ENCODE peak calls at places on chromosomes 13 and 19, in eight cellular contexts. X, T, V, C, F, I, N and J are unnamed samples.

GRCh38 chr13:79549355-79550106 is 68.6 kb downstream of the NDFIP2 start:
- DNase-seq in N (no peak), V (no peak), T (no peak), I (no peak), X (no peak), C (no peak), F (peak; percentile 14), J (no peak)

GRCh38 chr13:37539176-37539575 is 59.4 kb downstream of the POSTN start:
- DNase-seq in C (no peak), X (no peak), N (no peak), F (no peak), V (no peak), T (no peak), I (no peak), J (no peak)

GRCh38 chr19:13234518-13234917 is 84.3 kb downstream of the IER2 start:
- DNase-seq in T (peak; percentile 31), C (peak; percentile 41), X (peak; percentile 61), V (peak; percentile 15), N (peak; percentile 71), I (peak; percentile 58), F (peak; percentile 16), J (peak; percentile 38)

GRCh38 chr19:45099465-45100201 is 6.7 kb downstream of the PPP1R37 start:
- DNase-seq in I (no peak), F (no peak), T (no peak), C (no peak), X (no peak), V (no peak), N (no peak), J (no peak)

GRCh38 chr13:35342440-35342839 is 134.0 kb downstream of the MAB21L1 start:
- DNase-seq in F (no peak), V (no peak), C (no peak), N (no peak), X (no peak), T (no peak), I (no peak), J (no peak)

GRCh38 chr19:42252365-42253244 is 2.3 kb downstream of the ERF start:
- DNase-seq in T (no peak), I (peak; percentile 42), F (peak; percentile 49), C (peak; percentile 72), N (no peak), V (peak; percentile 54), X (no peak), J (peak; percentile 86)

GRCh38 chr13:94679614-94680013 is 32.7 kb downstream of the SOX21 start:
- DNase-seq in I (no peak), T (no peak), N (no peak), F (no peak), X (no peak), C (no peak), V (no peak), J (no peak)

GRCh38 chr13:39510296-39510695 is 92.7 kb downstream of the LHFPL6 start:
- DNase-seq in I (no peak), N (no peak), C (no peak), F (no peak), X (no peak), T (no peak), V (no peak), J (no peak)

GRCh38 chr19:52170304-52170703 is 1.1 kb downstream of the ZNF836 start:
- DNase-seq in T (no peak), N (no peak), X (no peak), I (no peak), V (no peak), C (no peak), F (no peak), J (no peak)

GRCh38 chr19:48330012-48330681 is 4.8 kb downstream of the EMP3 start:
- DNase-seq in C (peak; percentile 76), T (no peak), I (no peak), X (peak; percentile 79), N (peak; percentile 90), F (peak; percentile 56), V (no peak), J (no peak)

GRCh38 chr13:40169476-40169875 is 497.0 kb downstream of the FOXO1 start:
- DNase-seq in I (no peak), V (no peak), N (no peak), F (no peak), T (no peak), X (no peak), C (no peak), J (no peak)